ENCODE peak calls at places on chromosomes 6 and 20, in nine cellular contexts. O is psoas muscle, R is heart left ventricle, M is fibroblast of the aortic adventitia, I is GM23338, U is hepatocyte, L is GM12865, H is bronchial epithelial cell, C is heart right ventricle. W is an unnamed sample.

GRCh38 chr20:62345681-62346370 is 21.3 kb downstream of the LAMA5 start:
- DNase-seq in O (peak), R (peak), M (no peak), I (no peak), U (no peak), L (no peak), H (no peak), C (no peak), W (no peak)

GRCh38 chr6:44201200-44201599 is 15.5 kb upstream of the MYMX start:
- DNase-seq in O (no peak), R (no peak), M (no peak), I (no peak), U (peak), L (no peak), H (peak), C (no peak), W (no peak)

GRCh38 chr20:18324596-18325089 is 36.3 kb downstream of the ZNF133 start:
- DNase-seq in O (no peak), R (no peak), M (no peak), I (no peak), U (no peak), L (no peak), H (no peak), C (no peak), W (no peak)

GRCh38 chr6:69279805-69280204 is 517.0 kb downstream of the LMBRD1 start:
- DNase-seq in O (no peak), R (no peak), M (no peak), I (peak), U (no peak), L (no peak), H (no peak), C (no peak), W (no peak)

GRCh38 chr6:47162231-47162630 is 120.1 kb upstream of the ADGRF1 start:
- DNase-seq in O (no peak), R (no peak), M (no peak), I (no peak), U (no peak), L (no peak), H (no peak), C (no peak), W (no peak)

GRCh38 chr20:50012282-50013263 is 29.8 kb downstream of the SNAI1 start:
- DNase-seq in O (no peak), R (no peak), M (no peak), I (peak), U (peak), L (peak), H (no peak), C (no peak), W (no peak)

GRCh38 chr6:169720207-169720855 is 4.0 kb downstream of the PHF10 start:
- DNase-seq in O (no peak), R (no peak), M (no peak), I (peak), U (no peak), L (no peak), H (no peak), C (no peak), W (no peak)

GRCh38 chr6:119322715-119323350 is 26.7 kb downstream of the MAN1A1 start:
- DNase-seq in O (no peak), R (no peak), M (no peak), I (no peak), U (no peak), L (no peak), H (no peak), C (no peak), W (no peak)

GRCh38 chr20:14879020-14879697 is 541.7 kb upstream of the FLRT3 start:
- DNase-seq in O (no peak), R (no peak), M (peak), I (no peak), U (peak), L (peak), H (peak), C (no peak), W (no peak)

GRCh38 chr6:144534123-144534676 is 249.1 kb downstream of the UTRN start:
- DNase-seq in O (no peak), R (no peak), M (peak), I (no peak), U (no peak), L (no peak), H (no peak), C (no peak), W (no peak)
- TF ChIP-seq CTCF in O (no peak), R (no peak), M (no peak), I (no peak), U (no peak), L (no peak), H (no peak), C (no peak), W (no peak)

GRCh38 chr6:11318835-11319813 is 86.7 kb upstream of the NEDD9 start:
- DNase-seq in O (no peak), R (peak), M (peak), I (no peak), U (no peak), L (no peak), H (no peak), C (no peak), W (no peak)

GRCh38 chr6:11315743-11316437 is 83.4 kb upstream of the NEDD9 start:
- DNase-seq in O (no peak), R (no peak), M (peak), I (no peak), U (peak), L (no peak), H (peak), C (peak), W (no peak)

GRCh38 chr6:11322252-11322885 is 89.9 kb upstream of the NEDD9 start:
- DNase-seq in O (no peak), R (no peak), M (no peak), I (no peak), U (no peak), L (peak), H (peak), C (no peak), W (no peak)

GRCh38 chr6:11320914-11321549 is 88.6 kb upstream of the NEDD9 start:
- DNase-seq in O (no peak), R (no peak), M (no peak), I (no peak), U (no peak), L (no peak), H (no peak), C (no peak), W (no peak)

GRCh38 chr6:11317885-11318771 is 85.7 kb upstream of the NEDD9 start:
- DNase-seq in O (peak), R (peak), M (peak), I (peak), U (peak), L (peak), H (peak), C (peak), W (no peak)
- H3K4me3 ChIP-seq in O (no peak), R (no peak), M (no peak), I (no peak), U (no peak), L (no peak), H (no peak), C (no peak), W (no peak)

GRCh38 chr6:104859225-104860146 is at the start of gene HACE1:
- DNase-seq in O (peak), R (peak), M (peak), I (peak), U (peak), L (peak), H (peak), C (peak), W (peak)
- TF ChIP-seq CTCF in O (peak), R (peak), M (peak), I (no peak), U (peak), L (peak), H (peak), C (no peak), W (peak)

DNA sequence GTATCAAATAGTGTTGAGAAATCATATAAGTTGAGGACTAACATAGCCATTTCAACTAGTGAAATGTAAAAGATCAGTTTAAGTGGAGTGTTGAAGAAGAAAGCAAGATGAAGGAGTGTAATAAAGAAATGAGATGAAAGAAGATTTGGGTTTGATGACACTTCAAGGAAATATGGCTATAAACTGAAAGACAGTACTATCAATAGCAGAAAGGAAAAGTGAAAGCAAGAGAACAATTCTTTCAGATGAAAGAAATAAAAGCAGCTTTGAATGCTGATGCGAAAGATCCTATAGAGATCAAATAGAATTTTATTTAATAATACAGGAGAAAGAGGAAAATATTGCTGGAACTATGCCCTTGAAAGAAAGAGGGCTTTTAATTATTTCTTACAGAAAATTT is 92.8 kb upstream of the PRSS16 start:
- DNase-seq in O (no peak), R (no peak), M (no peak), I (no peak), U (no peak), L (no peak), H (no peak), C (no peak), W (no peak)
- H3K4me3 ChIP-seq in O (no peak), R (no peak), M (no peak), I (no peak), U (no peak), L (no peak), H (no peak), C (no peak), W (no peak)

DNA sequence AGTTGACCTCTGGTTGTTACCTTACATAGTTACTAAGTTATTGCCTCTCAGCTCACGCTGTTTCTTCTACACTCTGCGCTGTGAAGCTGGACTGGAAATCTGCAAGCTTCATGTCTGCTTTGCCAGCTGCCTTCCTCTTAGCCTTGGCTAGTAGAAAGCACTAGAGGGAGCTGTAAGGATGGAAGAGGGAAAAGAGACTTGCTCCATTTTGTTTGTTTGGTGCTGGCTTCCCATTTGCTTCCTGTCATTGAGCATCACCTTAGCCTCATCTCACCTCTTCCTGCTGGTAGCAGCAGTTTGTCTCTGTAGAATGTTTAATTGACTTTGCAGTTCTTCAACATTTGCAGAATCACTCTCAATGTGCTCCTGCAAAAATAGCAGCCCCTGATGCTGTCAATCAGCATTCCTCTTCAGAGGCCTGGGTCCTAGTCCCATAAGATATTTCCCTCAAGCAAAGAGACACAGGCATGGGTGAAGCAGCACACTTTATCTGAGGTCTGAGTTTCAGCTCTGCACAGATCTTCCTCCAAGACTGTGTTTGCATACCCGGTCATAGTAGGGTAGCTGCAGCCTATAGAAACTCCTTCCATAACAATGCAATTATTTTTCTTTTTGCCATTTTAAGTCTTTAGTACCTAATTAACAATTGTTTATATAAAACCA is 302.2 kb upstream of the EPHA7 start:
- DNase-seq in O (no peak), R (no peak), M (peak), I (peak), U (peak), L (peak), H (no peak), C (no peak), W (no peak)
- TF ChIP-seq CTCF in O (no peak), R (peak), M (peak), I (peak), U (peak), L (no peak), H (no peak), C (no peak), W (no peak)

GRCh38 chr6:160679402-160679769 is 15.3 kb upstream of the LPA start:
- DNase-seq in O (no peak), R (no peak), M (no peak), I (peak), U (peak), L (no peak), H (no peak), C (no peak), W (no peak)
- H3K4me3 ChIP-seq in O (no peak), R (no peak), M (no peak), I (peak), U (no peak), L (no peak), H (peak), C (no peak), W (no peak)

GRCh38 chr6:105178110-105178509 is 1.7 kb downstream of the POPDC3 start:
- DNase-seq in O (no peak), R (no peak), M (peak), I (no peak), U (no peak), L (no peak), H (peak), C (no peak), W (no peak)

GRCh38 chr6:105184921-105185320 is 5.1 kb upstream of the POPDC3 start:
- DNase-seq in O (no peak), R (no peak), M (peak), I (no peak), U (no peak), L (no peak), H (no peak), C (no peak), W (no peak)

GRCh38 chr6:105178636-105179035 is 1.2 kb downstream of the POPDC3 start:
- DNase-seq in O (no peak), R (no peak), M (no peak), I (no peak), U (no peak), L (no peak), H (no peak), C (no peak), W (no peak)

GRCh38 chr6:105179244-105180065 is at the start of gene POPDC3:
- DNase-seq in O (peak), R (peak), M (peak), I (peak), U (peak), L (peak), H (no peak), C (peak), W (no peak)

DNA sequence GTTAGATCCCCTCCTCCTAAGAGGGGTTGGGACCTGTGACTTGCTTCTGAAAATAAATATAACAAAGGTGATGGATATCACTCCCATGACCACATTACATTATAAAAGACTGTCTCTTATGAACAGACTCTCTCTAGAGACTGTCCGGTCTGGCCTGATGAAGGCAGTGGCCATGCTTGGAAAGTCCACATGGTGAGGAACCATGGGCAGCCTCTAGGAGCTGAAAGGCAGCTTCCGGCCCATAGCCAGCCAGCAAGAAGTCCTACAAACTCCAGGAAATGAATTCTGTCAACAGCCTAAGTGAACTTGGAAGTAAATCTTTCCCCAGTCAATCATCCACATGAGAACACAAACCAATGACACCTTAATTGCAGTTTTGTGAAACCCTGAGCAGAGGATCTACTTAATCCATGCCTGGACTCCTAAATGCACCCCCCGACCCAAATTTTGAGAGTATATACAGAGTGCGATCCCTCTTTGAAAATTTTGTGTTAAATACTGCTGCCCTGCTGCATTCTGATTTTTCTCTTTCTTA is 2.2 kb upstream of the POPDC3 start:
- DNase-seq in O (no peak), R (no peak), M (no peak), I (no peak), U (no peak), L (no peak), H (no peak), C (no peak), W (no peak)
- TF ChIP-seq CTCF in O (no peak), R (no peak), M (no peak), I (no peak), U (no peak), L (no peak), H (no peak), C (no peak), W (no peak)

DNA sequence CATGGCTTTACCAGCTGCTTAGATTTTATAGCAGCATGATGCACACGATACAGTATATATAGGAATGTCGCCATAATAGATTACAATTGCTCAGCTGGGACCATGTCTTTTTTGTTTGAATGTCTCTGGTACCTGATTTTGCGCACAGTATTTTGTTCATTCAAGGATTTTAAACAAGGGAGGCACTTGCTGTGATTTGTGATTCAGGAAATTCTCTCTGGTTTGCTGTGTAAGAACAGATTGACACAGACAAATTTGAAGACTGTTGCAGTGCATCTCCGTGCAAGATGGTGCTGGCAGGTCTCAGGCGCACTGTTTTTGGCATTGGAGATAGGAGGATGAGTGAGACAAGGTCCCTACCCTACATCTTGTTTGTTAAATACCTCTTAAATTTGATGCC is 2.4 kb downstream of the MAPRE1 start:
- DNase-seq in O (no peak), R (no peak), M (no peak), I (no peak), U (no peak), L (no peak), H (no peak), C (no peak), W (no peak)
- H3K4me3 ChIP-seq in O (no peak), R (no peak), M (no peak), I (peak), U (no peak), L (no peak), H (no peak), C (no peak), W (no peak)

DNA sequence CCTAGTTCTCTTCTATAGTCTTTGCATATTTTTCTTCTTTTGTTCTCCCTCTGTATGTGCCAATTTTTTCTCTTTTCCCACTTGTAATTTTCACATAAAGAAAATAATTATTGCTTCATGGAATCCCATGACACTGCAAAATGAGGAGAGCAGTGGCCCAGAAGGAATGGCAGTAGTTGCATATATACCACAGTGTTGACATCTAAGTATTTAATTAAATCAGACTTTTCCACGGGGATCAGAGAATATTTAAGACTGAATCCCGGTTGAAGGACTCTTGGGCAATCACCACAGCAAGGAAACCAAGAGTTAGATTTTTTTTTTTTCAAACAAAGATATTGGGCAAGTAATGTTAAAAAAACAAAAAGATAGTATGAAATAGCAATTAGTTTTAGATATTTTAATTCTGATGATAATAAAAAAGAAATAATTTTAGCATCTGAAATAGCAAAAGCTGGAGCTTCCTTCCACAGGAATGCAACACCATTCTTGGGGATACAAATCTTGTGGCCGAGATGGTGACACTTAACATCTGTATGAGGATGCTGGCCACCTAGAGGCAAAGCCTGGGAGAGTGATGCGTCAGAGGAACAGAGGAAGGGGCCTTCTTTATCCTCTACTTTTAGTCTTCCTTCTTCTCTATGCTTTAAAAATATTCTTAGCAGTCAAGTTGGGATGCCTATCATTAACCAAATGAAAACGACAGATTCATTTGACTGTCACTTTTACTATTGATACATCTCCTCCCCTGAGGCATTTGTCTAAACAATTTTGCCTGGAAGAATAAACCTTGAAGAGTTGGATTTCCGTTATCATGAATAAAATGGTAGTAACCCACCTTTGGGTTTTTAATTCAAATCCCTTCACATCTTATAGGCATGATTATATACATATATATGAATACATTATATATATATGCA is 356.2 kb downstream of the GJA1 start:
- DNase-seq in O (no peak), R (no peak), M (no peak), I (peak), U (no peak), L (no peak), H (no peak), C (no peak), W (no peak)
- TF ChIP-seq CTCF in O (no peak), R (no peak), M (no peak), I (peak), U (no peak), L (no peak), H (peak), C (no peak), W (no peak)

DNA sequence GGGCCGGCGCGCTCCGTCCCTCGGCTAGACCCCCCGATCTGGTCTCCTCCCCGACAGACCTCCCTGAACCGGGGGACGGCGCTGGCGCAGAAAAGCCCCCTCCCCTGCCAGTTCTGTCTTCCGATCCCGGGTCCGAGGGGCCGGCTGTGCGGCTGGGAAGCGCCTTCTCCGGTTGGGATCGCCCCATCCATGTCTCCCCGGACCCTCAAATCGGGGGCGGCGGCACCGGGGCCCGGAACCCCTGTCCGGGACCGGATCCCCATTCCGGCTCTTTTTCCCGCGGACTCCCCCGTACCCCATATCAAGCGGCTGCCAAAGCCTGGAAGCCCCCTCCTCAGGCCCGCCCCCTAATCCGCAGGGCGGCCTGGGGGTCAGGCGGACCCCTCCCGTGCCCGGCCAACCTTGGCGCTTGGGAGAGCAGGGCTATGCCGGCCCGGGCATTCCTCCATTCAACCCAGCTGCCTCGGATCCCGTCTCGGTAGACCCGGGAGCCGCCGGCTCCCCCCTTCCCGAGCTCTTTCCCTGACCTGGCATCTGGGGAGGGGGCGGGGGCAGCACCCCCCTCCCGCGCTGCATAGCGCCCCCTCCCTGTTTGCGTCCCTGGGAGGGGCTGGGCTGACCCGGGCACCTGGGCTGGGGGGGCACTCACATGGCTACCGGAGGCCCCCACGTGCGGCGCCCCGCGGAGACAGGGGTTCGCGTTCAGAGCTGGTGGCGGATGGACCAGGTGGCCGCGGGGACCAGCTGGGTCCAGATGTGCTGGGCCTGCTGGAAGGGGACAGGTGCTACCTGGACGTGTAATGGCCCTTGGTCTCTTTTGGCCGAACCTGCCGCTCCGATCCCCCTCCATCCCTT is 645 bp downstream of the DLGAP4 start:
- DNase-seq in O (no peak), R (no peak), M (no peak), I (peak), U (no peak), L (no peak), H (no peak), C (no peak), W (no peak)
- H3K4me3 ChIP-seq in O (peak), R (peak), M (no peak), I (peak), U (no peak), L (no peak), H (no peak), C (peak), W (peak)